ENCODE peak calls at places on chromosomes 16 and 17, in eight cellular contexts. H, W, L, Z, Y, A, V and J are unnamed samples.
A peak's percentile ranks its signal among the peaks of the same experiment; 100 is the strongest.

GRCh38 chr17:17582372-17582771 is 9.1 kb downstream of the PEMT start:
- DNase-seq in H (no peak), L (peak; percentile 86), Y (no peak), V (no peak), W (no peak), Z (no peak), A (no peak), J (no peak)

GRCh38 chr17:6040473-6040872 is 29.7 kb upstream of the WSCD1 start:
- DNase-seq in W (no peak), H (no peak), A (no peak), L (peak; percentile 58), Z (no peak), Y (no peak), V (peak; percentile 48), J (peak; percentile 55)

GRCh38 chr17:69314246-69315030 is 12.5 kb downstream of the ABCA5 start:
- DNase-seq in V (no peak), L (no peak), Y (no peak), W (no peak), A (no peak), H (no peak), Z (no peak), J (peak; percentile 29)

GRCh38 chr16:2043296-2043979 is 4.2 kb downstream of the NTHL1 start:
- DNase-seq in L (peak; percentile 47), Y (no peak), H (no peak), A (no peak), Z (no peak), W (no peak), V (no peak), J (no peak)

GRCh38 chr17:15655162-15655561 is 28.9 kb downstream of the TRIM16 start:
- DNase-seq in W (no peak), Z (no peak), V (no peak), A (peak; percentile 55), Y (no peak), H (no peak), L (no peak), J (peak; percentile 30)

GRCh38 chr16:30585022-30585399 is 486 bp downstream of the ZNF785 start:
- DNase-seq in L (no peak), A (peak; percentile 70), W (peak; percentile 77), H (peak; percentile 31), Y (no peak), V (no peak), Z (peak; percentile 35), J (no peak)

GRCh38 chr17:82805254-82805653 is 34.6 kb downstream of the ZNF750 start:
- DNase-seq in H (no peak), A (no peak), Y (no peak), V (no peak), W (no peak), Z (no peak), L (no peak), J (no peak)

GRCh38 chr17:64005734-64006167 is 7.6 kb downstream of the PRR29 start:
- DNase-seq in Y (no peak), A (no peak), L (peak; percentile 67), H (peak; percentile 49), V (no peak), W (peak; percentile 95), Z (no peak), J (peak; percentile 43)

GRCh38 chr16:13471036-13471435 is 448.9 kb upstream of the ERCC4 start:
- DNase-seq in V (no peak), W (no peak), A (peak; percentile 24), H (no peak), Z (no peak), L (no peak), Y (no peak), J (peak; percentile 81)

GRCh38 chr16:53805113-53805512 is 101.2 kb downstream of the FTO start:
- DNase-seq in Z (no peak), L (no peak), Y (no peak), V (no peak), H (no peak), A (no peak), W (no peak), J (no peak)

GRCh38 chr16:27066655-27067054 is at the start of gene C16orf82:
- DNase-seq in Y (no peak), H (no peak), Z (no peak), L (no peak), A (no peak), V (no peak), W (no peak), J (peak; percentile 34)

GRCh38 chr16:86479419-86479818 is 30.9 kb upstream of the FOXF1 start:
- DNase-seq in H (no peak), V (no peak), Z (no peak), A (no peak), L (no peak), Y (no peak), W (no peak), J (no peak)

GRCh38 chr17:2396568-2397246 is 4.2 kb downstream of the MNT start:
- DNase-seq in V (peak; percentile 99), A (peak; percentile 95), L (peak; percentile 86), Z (peak; percentile 84), Y (no peak), H (peak; percentile 81), W (peak; percentile 93), J (peak; percentile 99)

GRCh38 chr17:42072323-42073187 is 22.2 kb upstream of the C17orf113 start:
- DNase-seq in H (peak; percentile 50), Y (no peak), W (peak; percentile 45), L (no peak), V (no peak), A (no peak), Z (no peak), J (peak; percentile 79)

GRCh38 chr17:628507-628941 is 86.1 kb downstream of the VPS53 start:
- DNase-seq in A (no peak), W (no peak), H (no peak), Y (no peak), L (peak; percentile 84), V (no peak), Z (no peak), J (no peak)

GRCh38 chr17:76248013-76248782 is 7.9 kb upstream of the RNF157 start:
- DNase-seq in A (no peak), Y (no peak), L (peak; percentile 62), W (no peak), H (no peak), Z (no peak), V (no peak), J (peak; percentile 24)

GRCh38 chr16:589658-590159 is at the start of gene RAB40C:
- DNase-seq in V (peak; percentile 99), L (peak; percentile 99), H (peak; percentile 98), Y (peak; percentile 99), Z (peak; percentile 99), A (peak; percentile 98), W (peak; percentile 99), J (peak; percentile 99)

GRCh38 chr17:61000911-61001310 is 323.3 kb downstream of the BCAS3 start:
- DNase-seq in L (no peak), A (peak; percentile 54), V (no peak), W (peak; percentile 31), Z (no peak), H (no peak), Y (no peak), J (peak; percentile 43)

GRCh38 chr16:53266156-53266555 is 168.1 kb upstream of the RBL2 start:
- DNase-seq in Z (no peak), W (no peak), Y (no peak), L (no peak), H (no peak), A (no peak), V (no peak), J (no peak)

GRCh38 chr16:50500171-50500874 is 47.9 kb upstream of the NKD1 start:
- DNase-seq in H (no peak), Z (no peak), L (no peak), A (no peak), Y (no peak), W (no peak), V (no peak), J (no peak)

GRCh38 chr16:58022601-58023371 is 2.8 kb upstream of the MMP15 start:
- DNase-seq in Z (no peak), H (no peak), W (peak; percentile 91), Y (no peak), L (peak; percentile 69), V (peak; percentile 84), A (peak; percentile 42), J (peak; percentile 42)

GRCh38 chr17:77496401-77496801 is 355.6 kb downstream of the SEC14L1 start:
- DNase-seq in V (no peak), Z (no peak), A (no peak), W (no peak), H (no peak), L (peak; percentile 34), Y (no peak), J (no peak)

GRCh38 chr16:78563905-78564304 is 464.5 kb downstream of the WWOX start:
- DNase-seq in Z (no peak), H (no peak), W (no peak), Y (no peak), L (no peak), A (no peak), V (no peak), J (peak; percentile 14)

GRCh38 chr16:11972128-11972527 is 4.4 kb upstream of the SNX29 start:
- DNase-seq in A (peak; percentile 47), W (peak; percentile 56), Y (no peak), V (no peak), L (no peak), H (no peak), Z (no peak), J (peak; percentile 36)

GRCh38 chr16:57577691-57578224 is 35.3 kb downstream of the ADGRG5 start:
- DNase-seq in L (no peak), H (peak; percentile 17), W (no peak), V (peak; percentile 58), Y (no peak), Z (peak; percentile 83), A (no peak), J (no peak)